ENCODE peak calls at places on chromosome 16, in ten cellular contexts. V, T, S, X, L, D, B, W, N and I are unnamed samples.

GRCh38 chr16:8258523-8258922 is 331.8 kb downstream of the TMEM114 start:
- DNase-seq in V (no peak), T (no peak), S (no peak), X (no peak), L (no peak), D (no peak), B (no peak), W (no peak), N (no peak), I (no peak)

GRCh38 chr16:8826278-8826879 is 28.7 kb downstream of the PMM2 start:
- DNase-seq in V (no peak), T (no peak), S (no peak), X (no peak), L (no peak), D (no peak), B (no peak), W (no peak), N (no peak), I (no peak)

GRCh38 chr16:27822529-27823437 is 240.7 kb downstream of the GSG1L start:
- DNase-seq in V (no peak), T (no peak), S (no peak), X (no peak), L (no peak), D (no peak), B (no peak), W (no peak), N (no peak), I (no peak)

GRCh38 chr16:49019826-49020401 is 261.7 kb downstream of the CBLN1 start:
- DNase-seq in V (no peak), T (no peak), S (no peak), X (no peak), L (no peak), D (peak; percentile 67), B (no peak), W (no peak), N (no peak), I (no peak)

GRCh38 chr16:73298562-73298961 is 250.6 kb upstream of the ZFHX3 start:
- DNase-seq in V (peak; percentile 3), T (peak; percentile 34), S (no peak), X (peak; percentile 19), L (no peak), D (peak; percentile 11), B (peak; percentile 19), W (no peak), N (no peak), I (no peak)

GRCh38 chr16:2019919-2020831 is 590 bp downstream of the NPW start:
- DNase-seq in V (no peak), T (peak; percentile 70), S (no peak), X (no peak), L (no peak), D (no peak), B (no peak), W (no peak), N (no peak), I (peak; percentile 49)

GRCh38 chr16:48829911-48830310 is 219.9 kb upstream of the N4BP1 start:
- DNase-seq in V (no peak), T (no peak), S (no peak), X (no peak), L (no peak), D (no peak), B (no peak), W (no peak), N (no peak), I (no peak)

GRCh38 chr16:58515871-58516767 is 802 bp downstream of the SETD6 start:
- DNase-seq in V (no peak), T (peak; percentile 66), S (no peak), X (no peak), L (no peak), D (no peak), B (peak; percentile 84), W (peak; percentile 57), N (peak; percentile 36), I (peak; percentile 78)

GRCh38 chr16:31487720-31488629 is 5.1 kb downstream of the SLC5A2 start:
- DNase-seq in V (peak; percentile 10), T (peak; percentile 76), S (peak; percentile 48), X (no peak), L (no peak), D (no peak), B (peak; percentile 73), W (no peak), N (no peak), I (peak; percentile 48)

GRCh38 chr16:12801511-12802042 is 2.1 kb downstream of the CPPED1 start:
- DNase-seq in V (peak; percentile 52), T (no peak), S (no peak), X (peak; percentile 80), L (peak; percentile 71), D (peak; percentile 88), B (no peak), W (no peak), N (no peak), I (peak; percentile 56)